ENCODE peak calls at places on chromosomes 1 and 21, in eight cellular contexts. One of them, this sample, is unnamed.

GRCh38 chr1:54475357-54476230 is 69.4 kb upstream of the SSBP3 start:
- DNase-seq in progenitor cell of endocrine pancreas: no peak
- DNase-seq in OCI-LY7: no peak
- DNase-seq in fibroblast of pulmonary artery: no peak
- DNase-seq in spleen: peak; percentile 80
- DNase-seq in nephron progenitor cell: peak; percentile 59
- DNase-seq in K562: no peak
- DNase-seq in B cell: peak; percentile 79
- DNase-seq in this sample: no peak

GRCh38 chr1:197914510-197914909 is 2.7 kb upstream of the LHX9 start:
- DNase-seq in progenitor cell of endocrine pancreas: no peak
- DNase-seq in OCI-LY7: no peak
- DNase-seq in fibroblast of pulmonary artery: no peak
- DNase-seq in spleen: no peak
- DNase-seq in nephron progenitor cell: no peak
- DNase-seq in K562: no peak
- DNase-seq in B cell: no peak
- DNase-seq in this sample: no peak

GRCh38 chr1:109926662-109927300 is 16.1 kb downstream of the CSF1 start:
- DNase-seq in progenitor cell of endocrine pancreas: no peak
- DNase-seq in OCI-LY7: no peak
- DNase-seq in fibroblast of pulmonary artery: peak; percentile 81
- DNase-seq in spleen: no peak
- DNase-seq in nephron progenitor cell: no peak
- DNase-seq in K562: no peak
- DNase-seq in B cell: no peak
- DNase-seq in this sample: no peak

GRCh38 chr1:6891781-6892579 is 106.7 kb downstream of the CAMTA1 start:
- DNase-seq in progenitor cell of endocrine pancreas: no peak
- DNase-seq in OCI-LY7: no peak
- DNase-seq in fibroblast of pulmonary artery: no peak
- DNase-seq in spleen: no peak
- DNase-seq in nephron progenitor cell: no peak
- DNase-seq in K562: no peak
- DNase-seq in B cell: no peak
- DNase-seq in this sample: no peak

GRCh38 chr21:42956824-42957632 is 17.3 kb upstream of the PKNOX1 start:
- DNase-seq in progenitor cell of endocrine pancreas: no peak
- DNase-seq in OCI-LY7: no peak
- DNase-seq in fibroblast of pulmonary artery: no peak
- DNase-seq in spleen: peak; percentile 41
- DNase-seq in nephron progenitor cell: no peak
- DNase-seq in K562: no peak
- DNase-seq in B cell: no peak
- DNase-seq in this sample: no peak

GRCh38 chr21:42414928-42415769 is 11.4 kb downstream of the UBASH3A start:
- DNase-seq in progenitor cell of endocrine pancreas: no peak
- DNase-seq in OCI-LY7: no peak
- DNase-seq in fibroblast of pulmonary artery: peak; percentile 57
- DNase-seq in spleen: peak; percentile 85
- DNase-seq in nephron progenitor cell: no peak
- DNase-seq in K562: peak; percentile 45
- DNase-seq in B cell: peak; percentile 55
- DNase-seq in this sample: no peak

GRCh38 chr1:119544165-119544762 is 37.3 kb downstream of the HSD3B1 start:
- DNase-seq in progenitor cell of endocrine pancreas: no peak
- DNase-seq in OCI-LY7: peak; percentile 6
- DNase-seq in fibroblast of pulmonary artery: no peak
- DNase-seq in spleen: no peak
- DNase-seq in nephron progenitor cell: peak; percentile 21
- DNase-seq in K562: peak; percentile 16
- DNase-seq in B cell: no peak
- DNase-seq in this sample: no peak

GRCh38 chr1:47382399-47382983 is 33.6 kb upstream of the FOXE3 start:
- DNase-seq in progenitor cell of endocrine pancreas: no peak
- DNase-seq in OCI-LY7: no peak
- DNase-seq in fibroblast of pulmonary artery: no peak
- DNase-seq in spleen: no peak
- DNase-seq in nephron progenitor cell: no peak
- DNase-seq in K562: no peak
- DNase-seq in B cell: no peak
- DNase-seq in this sample: no peak

GRCh38 chr21:23452384-23453083 is 2154.7 kb downstream of the MRPL39 start:
- DNase-seq in progenitor cell of endocrine pancreas: peak; percentile 19
- DNase-seq in OCI-LY7: no peak
- DNase-seq in fibroblast of pulmonary artery: no peak
- DNase-seq in spleen: no peak
- DNase-seq in nephron progenitor cell: peak; percentile 59
- DNase-seq in K562: no peak
- DNase-seq in B cell: no peak
- DNase-seq in this sample: no peak

GRCh38 chr1:244029137-244029536 is 21.9 kb upstream of the ZBTB18 start:
- DNase-seq in progenitor cell of endocrine pancreas: no peak
- DNase-seq in OCI-LY7: no peak
- DNase-seq in fibroblast of pulmonary artery: no peak
- DNase-seq in spleen: no peak
- DNase-seq in nephron progenitor cell: no peak
- DNase-seq in K562: no peak
- DNase-seq in B cell: no peak
- DNase-seq in this sample: no peak

GRCh38 chr1:159900086-159900680 is at the start of gene CFAP45:
- DNase-seq in progenitor cell of endocrine pancreas: peak; percentile 68
- DNase-seq in OCI-LY7: no peak
- DNase-seq in fibroblast of pulmonary artery: peak; percentile 82
- DNase-seq in spleen: peak; percentile 88
- DNase-seq in nephron progenitor cell: peak; percentile 91
- DNase-seq in K562: peak; percentile 97
- DNase-seq in B cell: peak; percentile 64
- DNase-seq in this sample: no peak

GRCh38 chr21:41643246-41643966 is 123.4 kb downstream of the RIPK4 start:
- DNase-seq in progenitor cell of endocrine pancreas: no peak
- DNase-seq in OCI-LY7: no peak
- DNase-seq in fibroblast of pulmonary artery: peak; percentile 35
- DNase-seq in spleen: no peak
- DNase-seq in nephron progenitor cell: no peak
- DNase-seq in K562: no peak
- DNase-seq in B cell: no peak
- DNase-seq in this sample: peak; percentile 51

GRCh38 chr1:151238467-151238739 is 16.1 kb upstream of the PSMD4 start:
- DNase-seq in progenitor cell of endocrine pancreas: no peak
- DNase-seq in OCI-LY7: no peak
- DNase-seq in fibroblast of pulmonary artery: peak; percentile 67
- DNase-seq in spleen: no peak
- DNase-seq in nephron progenitor cell: no peak
- DNase-seq in K562: no peak
- DNase-seq in B cell: no peak
- DNase-seq in this sample: no peak

GRCh38 chr1:19315378-19316206 is 3.5 kb downstream of the SLC66A1 start:
- DNase-seq in progenitor cell of endocrine pancreas: no peak
- DNase-seq in OCI-LY7: peak; percentile 92
- DNase-seq in fibroblast of pulmonary artery: peak; percentile 47
- DNase-seq in spleen: peak; percentile 81
- DNase-seq in nephron progenitor cell: no peak
- DNase-seq in K562: no peak
- DNase-seq in B cell: peak; percentile 76
- DNase-seq in this sample: peak; percentile 61

GRCh38 chr1:88935522-88936222 is 44.3 kb upstream of the GTF2B start:
- DNase-seq in progenitor cell of endocrine pancreas: no peak
- DNase-seq in OCI-LY7: peak; percentile 59
- DNase-seq in fibroblast of pulmonary artery: peak; percentile 64
- DNase-seq in spleen: no peak
- DNase-seq in nephron progenitor cell: no peak
- DNase-seq in K562: peak; percentile 54
- DNase-seq in B cell: peak; percentile 40
- DNase-seq in this sample: no peak

GRCh38 chr1:223631367-223631977 is 34.0 kb downstream of the CAPN8 start:
- DNase-seq in progenitor cell of endocrine pancreas: no peak
- DNase-seq in OCI-LY7: no peak
- DNase-seq in fibroblast of pulmonary artery: no peak
- DNase-seq in spleen: no peak
- DNase-seq in nephron progenitor cell: no peak
- DNase-seq in K562: no peak
- DNase-seq in B cell: no peak
- DNase-seq in this sample: no peak

DNA sequence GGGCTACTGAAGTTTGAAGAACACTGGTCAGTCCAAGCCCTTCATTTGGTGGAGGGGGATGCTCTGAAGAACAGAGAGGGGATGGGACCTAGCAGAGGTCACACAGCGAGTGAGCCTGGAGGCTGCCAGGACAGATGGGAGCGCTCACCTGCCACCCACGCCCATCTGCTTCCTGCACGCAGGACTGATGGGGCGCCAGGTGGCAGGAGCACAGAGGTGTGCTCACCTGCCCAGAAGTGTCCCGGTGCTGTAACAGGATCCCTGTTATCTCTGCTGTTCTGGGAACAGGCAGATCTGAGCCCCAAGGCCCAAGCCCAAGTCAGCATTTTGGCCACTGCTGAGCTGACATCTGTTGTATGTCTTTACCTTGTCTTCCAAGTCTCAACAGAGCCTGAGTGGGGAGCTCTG is 40.5 kb downstream of the EPHB2 start:
- DNase-seq in progenitor cell of endocrine pancreas: no peak
- DNase-seq in OCI-LY7: no peak
- DNase-seq in fibroblast of pulmonary artery: no peak
- DNase-seq in spleen: no peak
- DNase-seq in nephron progenitor cell: no peak
- DNase-seq in K562: no peak
- DNase-seq in B cell: no peak
- DNase-seq in this sample: no peak
- TF ChIP-seq CTCF in progenitor cell of endocrine pancreas: no peak
- TF ChIP-seq CTCF in OCI-LY7: no peak
- TF ChIP-seq CTCF in fibroblast of pulmonary artery: no peak
- TF ChIP-seq CTCF in spleen: no peak
- TF ChIP-seq CTCF in nephron progenitor cell: no peak
- TF ChIP-seq CTCF in K562: no peak
- TF ChIP-seq CTCF in B cell: no peak
- TF ChIP-seq CTCF in this sample: no peak

GRCh38 chr21:18951291-18952038 is 547.9 kb upstream of the TMPRSS15 start:
- DNase-seq in progenitor cell of endocrine pancreas: peak; percentile 16
- DNase-seq in OCI-LY7: peak; percentile 14
- DNase-seq in fibroblast of pulmonary artery: peak; percentile 0
- DNase-seq in spleen: no peak
- DNase-seq in nephron progenitor cell: peak; percentile 32
- DNase-seq in K562: peak; percentile 6
- DNase-seq in B cell: no peak
- DNase-seq in this sample: no peak
- TF ChIP-seq CTCF in progenitor cell of endocrine pancreas: peak; percentile 74
- TF ChIP-seq CTCF in OCI-LY7: peak; percentile 69
- TF ChIP-seq CTCF in fibroblast of pulmonary artery: no peak
- TF ChIP-seq CTCF in spleen: no peak
- TF ChIP-seq CTCF in nephron progenitor cell: peak; percentile 60
- TF ChIP-seq CTCF in K562: peak; percentile 6
- TF ChIP-seq CTCF in B cell: no peak
- TF ChIP-seq CTCF in this sample: peak; percentile 75

DNA sequence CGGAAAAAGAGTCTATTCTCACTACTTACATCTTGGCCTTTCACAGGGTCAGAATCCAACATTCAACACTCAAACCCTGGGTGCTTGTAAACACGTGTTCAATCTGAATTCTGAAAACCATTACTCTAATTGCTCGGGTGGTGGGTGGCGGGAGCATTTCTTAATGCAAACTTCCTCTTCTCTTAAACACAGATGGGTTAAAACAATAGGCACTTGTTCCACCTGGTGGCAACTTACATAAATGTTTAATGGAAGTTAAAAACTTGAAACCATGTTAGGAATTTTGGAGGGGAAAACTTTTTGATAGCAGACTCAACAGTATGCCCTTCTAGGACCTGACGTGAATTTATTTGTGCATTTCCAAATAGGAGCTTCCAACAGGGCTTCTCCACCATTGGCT is 23.4 kb upstream of the TDRD10 start:
- DNase-seq in progenitor cell of endocrine pancreas: no peak
- DNase-seq in OCI-LY7: peak; percentile 79
- DNase-seq in fibroblast of pulmonary artery: peak; percentile 62
- DNase-seq in spleen: no peak
- DNase-seq in nephron progenitor cell: no peak
- DNase-seq in K562: peak; percentile 45
- DNase-seq in B cell: no peak
- DNase-seq in this sample: no peak
- TF ChIP-seq CTCF in progenitor cell of endocrine pancreas: no peak
- TF ChIP-seq CTCF in OCI-LY7: peak; percentile 72
- TF ChIP-seq CTCF in fibroblast of pulmonary artery: peak; percentile 18
- TF ChIP-seq CTCF in spleen: peak; percentile 37
- TF ChIP-seq CTCF in nephron progenitor cell: no peak
- TF ChIP-seq CTCF in K562: no peak
- TF ChIP-seq CTCF in B cell: no peak
- TF ChIP-seq CTCF in this sample: peak; percentile 69

GRCh38 chr21:36429672-36430546 is 44.7 kb downstream of the CHAF1B start:
- DNase-seq in progenitor cell of endocrine pancreas: peak; percentile 51
- DNase-seq in OCI-LY7: no peak
- DNase-seq in fibroblast of pulmonary artery: peak; percentile 99
- DNase-seq in spleen: peak; percentile 85
- DNase-seq in nephron progenitor cell: peak; percentile 47
- DNase-seq in K562: peak; percentile 91
- DNase-seq in B cell: peak; percentile 55
- DNase-seq in this sample: peak; percentile 89
- TF ChIP-seq CTCF in progenitor cell of endocrine pancreas: peak; percentile 49
- TF ChIP-seq CTCF in OCI-LY7: no peak
- TF ChIP-seq CTCF in fibroblast of pulmonary artery: peak; percentile 3
- TF ChIP-seq CTCF in spleen: no peak
- TF ChIP-seq CTCF in nephron progenitor cell: peak; percentile 6
- TF ChIP-seq CTCF in K562: no peak
- TF ChIP-seq CTCF in B cell: no peak
- TF ChIP-seq CTCF in this sample: peak; percentile 51

This sample was measured in chondrocyte.